ENCODE peak calls at places on chromosomes 6 and 20, in four cellular contexts. W, X, E and A are unnamed samples.

GRCh38 chr6:18076231-18076630 is 46.2 kb downstream of the NHLRC1 start:
- DNase-seq in X (no peak), W (no peak), E (no peak), A (no peak)

GRCh38 chr6:17869010-17869752 is 118.3 kb downstream of the KIF13A start:
- DNase-seq in E (no peak), W (peak), X (no peak), A (no peak)

GRCh38 chr6:1575213-1576041 is 34.3 kb upstream of the FOXC1 start:
- DNase-seq in W (no peak), X (peak), E (no peak), A (no peak)

GRCh38 chr6:25835442-25836283 is 3.8 kb upstream of the SLC17A1 start:
- DNase-seq in X (peak), E (no peak), W (peak), A (no peak)

GRCh38 chr20:45419188-45420091 is 3.5 kb downstream of the PIGT start:
- DNase-seq in W (no peak), X (peak), E (no peak), A (no peak)

GRCh38 chr20:44133424-44133823 is 53.6 kb downstream of the JPH2 start:
- DNase-seq in X (no peak), W (no peak), E (no peak), A (no peak)

GRCh38 chr6:3383525-3383924 is 73.3 kb downstream of the SLC22A23 start:
- DNase-seq in E (no peak), X (peak), W (no peak), A (no peak)

GRCh38 chr6:121686611-121687023 is 251.2 kb downstream of the GJA1 start:
- DNase-seq in X (no peak), E (no peak), W (no peak), A (no peak)

GRCh38 chr20:23022849-23023248 is 12.3 kb upstream of the SSTR4 start:
- DNase-seq in E (no peak), W (no peak), X (peak), A (no peak)

GRCh38 chr6:73969982-73970960 is 274.3 kb downstream of the CD109 start:
- DNase-seq in E (no peak), W (peak), X (peak), A (peak)

GRCh38 chr6:151092561-151092960 is 147.2 kb upstream of the AKAP12 start:
- DNase-seq in W (no peak), X (no peak), E (no peak), A (no peak)

GRCh38 chr20:56957737-56958553 is 308.5 kb downstream of the BMP7 start:
- DNase-seq in X (no peak), W (peak), E (no peak), A (peak)

GRCh38 chr6:94389218-94389617 is 969.9 kb upstream of the EPHA7 start:
- DNase-seq in X (no peak), E (no peak), W (no peak), A (no peak)

GRCh38 chr20:63740070-63740500 is 509 bp downstream of the SLC2A4RG start:
- DNase-seq in E (peak), X (peak), W (peak), A (no peak)